ENCODE peak calls at places on chromosomes 4 and X, in nine cellular contexts. One of them, this sample, is unnamed.

GRCh38 chrX:136819026-136819425 is 38.3 kb upstream of the ARHGEF6 start:
- DNase-seq in prostate gland: no peak
- DNase-seq in HCT116: no peak
- DNase-seq in choroid plexus epithelial cell: no peak
- DNase-seq in ovary: no peak
- DNase-seq in heart left ventricle: no peak
- DNase-seq in spleen: no peak
- DNase-seq in breast epithelium: no peak
- DNase-seq in foreskin fibroblast: no peak
- DNase-seq in this sample: no peak

GRCh38 chr4:80134936-80135701 is 62.1 kb upstream of the ANTXR2 start:
- DNase-seq in HCT116: no peak
- DNase-seq in prostate gland: no peak
- DNase-seq in choroid plexus epithelial cell: peak; percentile 34
- DNase-seq in spleen: no peak
- DNase-seq in ovary: no peak
- DNase-seq in foreskin fibroblast: no peak
- DNase-seq in heart left ventricle: no peak
- DNase-seq in breast epithelium: no peak
- DNase-seq in this sample: peak; percentile 33

GRCh38 chr4:5746829-5747745 is 36.1 kb downstream of the EVC start:
- DNase-seq in spleen: no peak
- DNase-seq in prostate gland: no peak
- DNase-seq in heart left ventricle: no peak
- DNase-seq in foreskin fibroblast: peak; percentile 73
- DNase-seq in choroid plexus epithelial cell: peak; percentile 51
- DNase-seq in breast epithelium: no peak
- DNase-seq in HCT116: no peak
- DNase-seq in ovary: no peak
- DNase-seq in this sample: peak; percentile 35

GRCh38 chr4:118835896-118836762 is at the start of gene SEC24D:
- DNase-seq in foreskin fibroblast: peak; percentile 97
- DNase-seq in choroid plexus epithelial cell: peak; percentile 89
- DNase-seq in spleen: peak; percentile 97
- DNase-seq in ovary: peak; percentile 89
- DNase-seq in HCT116: peak; percentile 50
- DNase-seq in breast epithelium: peak; percentile 77
- DNase-seq in prostate gland: peak; percentile 80
- DNase-seq in heart left ventricle: peak; percentile 89
- DNase-seq in this sample: peak; percentile 63

GRCh38 chr4:113028074-113028473 is 21.4 kb upstream of the ANK2 start:
- DNase-seq in HCT116: no peak
- DNase-seq in heart left ventricle: no peak
- DNase-seq in prostate gland: no peak
- DNase-seq in ovary: no peak
- DNase-seq in spleen: no peak
- DNase-seq in choroid plexus epithelial cell: no peak
- DNase-seq in foreskin fibroblast: no peak
- DNase-seq in breast epithelium: no peak
- DNase-seq in this sample: no peak

GRCh38 chr4:139761461-139761860 is 95.8 kb downstream of the MGST2 start:
- DNase-seq in HCT116: peak; percentile 24
- DNase-seq in breast epithelium: no peak
- DNase-seq in foreskin fibroblast: peak; percentile 21
- DNase-seq in ovary: no peak
- DNase-seq in choroid plexus epithelial cell: peak; percentile 46
- DNase-seq in heart left ventricle: no peak
- DNase-seq in spleen: no peak
- DNase-seq in prostate gland: no peak
- DNase-seq in this sample: no peak

GRCh38 chr4:23584024-23584423 is 305.8 kb downstream of the PPARGC1A start:
- DNase-seq in choroid plexus epithelial cell: no peak
- DNase-seq in spleen: no peak
- DNase-seq in foreskin fibroblast: no peak
- DNase-seq in HCT116: no peak
- DNase-seq in breast epithelium: no peak
- DNase-seq in ovary: no peak
- DNase-seq in prostate gland: no peak
- DNase-seq in heart left ventricle: no peak
- DNase-seq in this sample: no peak

GRCh38 chr4:165476214-165477098 is 97.6 kb downstream of the CPE start:
- DNase-seq in spleen: no peak
- DNase-seq in foreskin fibroblast: no peak
- DNase-seq in breast epithelium: no peak
- DNase-seq in ovary: no peak
- DNase-seq in HCT116: peak; percentile 72
- DNase-seq in choroid plexus epithelial cell: peak; percentile 45
- DNase-seq in heart left ventricle: no peak
- DNase-seq in prostate gland: no peak
- DNase-seq in this sample: no peak

GRCh38 chr4:15457401-15458201 is 12.1 kb upstream of the CC2D2A start:
- DNase-seq in spleen: no peak
- DNase-seq in heart left ventricle: no peak
- DNase-seq in choroid plexus epithelial cell: peak; percentile 84
- DNase-seq in breast epithelium: no peak
- DNase-seq in prostate gland: no peak
- DNase-seq in ovary: no peak
- DNase-seq in foreskin fibroblast: peak; percentile 77
- DNase-seq in HCT116: no peak
- DNase-seq in this sample: peak; percentile 19

GRCh38 chrX:150536455-150537116 is 31.8 kb upstream of the MTM1 start:
- DNase-seq in HCT116: peak; percentile 3
- DNase-seq in choroid plexus epithelial cell: no peak
- DNase-seq in foreskin fibroblast: no peak
- DNase-seq in ovary: no peak
- DNase-seq in breast epithelium: no peak
- DNase-seq in spleen: no peak
- DNase-seq in heart left ventricle: no peak
- DNase-seq in prostate gland: no peak
- DNase-seq in this sample: no peak

GRCh38 chr4:101277661-101278060 is 69.7 kb downstream of the PPP3CA start:
- DNase-seq in choroid plexus epithelial cell: peak; percentile 72
- DNase-seq in HCT116: no peak
- DNase-seq in spleen: no peak
- DNase-seq in foreskin fibroblast: peak; percentile 62
- DNase-seq in ovary: no peak
- DNase-seq in prostate gland: no peak
- DNase-seq in breast epithelium: no peak
- DNase-seq in heart left ventricle: no peak
- DNase-seq in this sample: no peak

DNA sequence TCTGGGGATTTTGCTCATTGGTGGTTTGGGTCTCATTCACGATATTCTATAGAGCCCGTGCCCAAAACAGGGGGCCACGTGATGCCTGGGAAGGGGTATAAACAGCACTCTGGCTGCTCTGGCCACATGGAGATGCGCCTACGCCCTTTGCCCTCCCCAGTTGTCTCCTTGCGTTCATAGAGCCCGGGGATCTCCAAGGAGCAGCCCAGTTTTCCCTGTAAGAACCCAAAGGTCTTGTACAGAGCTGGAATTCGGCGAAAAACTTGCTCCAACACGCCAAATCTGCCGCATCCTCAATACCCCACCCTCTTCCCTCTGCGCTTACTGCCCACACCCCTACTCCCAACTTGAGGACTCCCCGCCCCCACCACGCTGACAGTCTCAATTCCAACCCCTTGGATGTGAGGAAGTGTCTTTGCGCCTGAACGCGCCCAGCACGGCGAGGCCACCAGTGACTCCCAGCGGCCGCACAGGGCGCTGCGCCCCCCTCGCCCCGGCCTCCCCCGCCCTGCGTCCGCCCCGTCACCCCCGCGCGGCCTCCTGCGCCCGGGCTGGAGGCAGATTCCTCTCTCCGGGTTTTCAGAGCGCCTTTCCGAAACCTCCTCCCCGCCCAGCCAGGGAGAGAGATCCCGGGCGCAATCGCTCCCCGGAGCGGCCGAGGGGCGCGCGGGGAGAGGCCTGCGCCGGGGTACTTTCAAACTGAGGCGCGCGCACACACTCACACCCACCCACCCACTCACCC is at the start of gene NHS:
- DNase-seq in foreskin fibroblast: peak; percentile 90
- DNase-seq in prostate gland: peak; percentile 50
- DNase-seq in spleen: peak; percentile 71
- DNase-seq in choroid plexus epithelial cell: peak; percentile 70
- DNase-seq in HCT116: peak; percentile 61
- DNase-seq in ovary: peak; percentile 80
- DNase-seq in breast epithelium: peak; percentile 58
- DNase-seq in heart left ventricle: peak; percentile 61
- DNase-seq in this sample: no peak
- H3K4me3 ChIP-seq in foreskin fibroblast: peak within 1 kb of the TSS; percentile 82
- H3K4me3 ChIP-seq in prostate gland: peak within 1 kb of the TSS; percentile 38
- H3K4me3 ChIP-seq in spleen: peak within 1 kb of the TSS; percentile 35
- H3K4me3 ChIP-seq in choroid plexus epithelial cell: peak within 1 kb of the TSS; percentile 60
- H3K4me3 ChIP-seq in HCT116: peak within 1 kb of the TSS; percentile 65
- H3K4me3 ChIP-seq in ovary: peak within 1 kb of the TSS; percentile 58
- H3K4me3 ChIP-seq in breast epithelium: peak within 1 kb of the TSS; percentile 62
- H3K4me3 ChIP-seq in heart left ventricle: peak within 1 kb of the TSS; percentile 52
- H3K4me3 ChIP-seq in this sample: peak within 1 kb of the TSS; percentile 55

GRCh38 chr4:82452026-82452425 is 21.6 kb downstream of the ENOPH1 start:
- DNase-seq in ovary: no peak
- DNase-seq in spleen: no peak
- DNase-seq in choroid plexus epithelial cell: no peak
- DNase-seq in heart left ventricle: no peak
- DNase-seq in prostate gland: no peak
- DNase-seq in HCT116: no peak
- DNase-seq in breast epithelium: no peak
- DNase-seq in foreskin fibroblast: no peak
- DNase-seq in this sample: no peak
- TF ChIP-seq CTCF in ovary: no peak
- TF ChIP-seq CTCF in spleen: no peak
- TF ChIP-seq CTCF in choroid plexus epithelial cell: no peak
- TF ChIP-seq CTCF in heart left ventricle: no peak
- TF ChIP-seq CTCF in prostate gland: no peak
- TF ChIP-seq CTCF in HCT116: no peak
- TF ChIP-seq CTCF in breast epithelium: no peak
- TF ChIP-seq CTCF in foreskin fibroblast: no peak
- TF ChIP-seq CTCF in this sample: no peak

GRCh38 chr4:163495900-163496299 is 1.4 kb downstream of the TMA16 start:
- DNase-seq in choroid plexus epithelial cell: no peak
- DNase-seq in HCT116: no peak
- DNase-seq in ovary: no peak
- DNase-seq in heart left ventricle: no peak
- DNase-seq in breast epithelium: no peak
- DNase-seq in foreskin fibroblast: no peak
- DNase-seq in spleen: no peak
- DNase-seq in prostate gland: no peak
- DNase-seq in this sample: no peak
- H3K4me3 ChIP-seq in choroid plexus epithelial cell: peak overlapping the region; percentile 92
- H3K4me3 ChIP-seq in HCT116: peak overlapping the region; percentile 95
- H3K4me3 ChIP-seq in ovary: no peak overlapping the region
- H3K4me3 ChIP-seq in heart left ventricle: no peak overlapping the region
- H3K4me3 ChIP-seq in breast epithelium: peak overlapping the region; percentile 78
- H3K4me3 ChIP-seq in foreskin fibroblast: peak overlapping the region; percentile 84
- H3K4me3 ChIP-seq in spleen: peak overlapping the region; percentile 96
- H3K4me3 ChIP-seq in prostate gland: no peak overlapping the region
- H3K4me3 ChIP-seq in this sample: peak overlapping the region; percentile 68

DNA sequence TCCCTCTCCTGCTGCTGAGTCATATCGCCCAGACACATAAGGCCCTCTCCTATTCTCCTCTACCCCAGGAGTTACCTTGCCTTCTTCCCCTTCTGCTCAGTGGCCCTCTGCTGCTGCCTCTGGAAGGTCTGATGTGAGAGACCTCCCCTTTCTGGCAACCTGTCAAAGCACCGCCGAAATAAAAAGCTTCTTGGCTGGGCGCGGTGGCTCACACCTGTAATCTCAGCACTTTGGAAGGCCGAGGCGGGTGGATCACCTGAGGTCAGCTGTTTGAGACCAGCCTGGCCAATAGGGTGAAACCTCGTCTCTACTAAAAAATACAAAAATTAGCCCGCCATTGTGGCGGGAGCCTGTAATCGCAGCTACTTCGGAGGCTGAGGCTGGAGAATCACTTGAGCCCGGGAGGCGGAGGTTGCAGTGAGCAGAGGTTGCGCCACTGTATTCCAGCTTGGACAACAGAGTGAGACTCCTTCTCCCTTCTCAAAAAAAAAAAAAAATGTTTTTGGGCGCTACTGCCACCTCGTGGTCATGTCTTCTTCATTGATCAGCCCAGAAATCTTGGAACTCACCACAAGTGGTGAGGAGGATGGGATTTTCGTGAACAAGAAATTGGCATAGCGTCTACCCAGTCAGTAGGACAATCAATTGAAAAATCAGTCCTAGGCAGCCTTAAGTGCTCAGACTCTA is 8.6 kb upstream of the ZXDA start:
- DNase-seq in foreskin fibroblast: peak; percentile 55
- DNase-seq in heart left ventricle: peak; percentile 10
- DNase-seq in ovary: no peak
- DNase-seq in breast epithelium: no peak
- DNase-seq in spleen: no peak
- DNase-seq in prostate gland: no peak
- DNase-seq in choroid plexus epithelial cell: peak; percentile 46
- DNase-seq in HCT116: peak; percentile 26
- DNase-seq in this sample: no peak
- TF ChIP-seq CTCF in foreskin fibroblast: peak; percentile 33
- TF ChIP-seq CTCF in heart left ventricle: peak; percentile 53
- TF ChIP-seq CTCF in ovary: no peak
- TF ChIP-seq CTCF in breast epithelium: peak; percentile 30
- TF ChIP-seq CTCF in spleen: peak; percentile 50
- TF ChIP-seq CTCF in prostate gland: peak; percentile 33
- TF ChIP-seq CTCF in choroid plexus epithelial cell: peak; percentile 57
- TF ChIP-seq CTCF in HCT116: peak; percentile 41
- TF ChIP-seq CTCF in this sample: peak; percentile 35

DNA sequence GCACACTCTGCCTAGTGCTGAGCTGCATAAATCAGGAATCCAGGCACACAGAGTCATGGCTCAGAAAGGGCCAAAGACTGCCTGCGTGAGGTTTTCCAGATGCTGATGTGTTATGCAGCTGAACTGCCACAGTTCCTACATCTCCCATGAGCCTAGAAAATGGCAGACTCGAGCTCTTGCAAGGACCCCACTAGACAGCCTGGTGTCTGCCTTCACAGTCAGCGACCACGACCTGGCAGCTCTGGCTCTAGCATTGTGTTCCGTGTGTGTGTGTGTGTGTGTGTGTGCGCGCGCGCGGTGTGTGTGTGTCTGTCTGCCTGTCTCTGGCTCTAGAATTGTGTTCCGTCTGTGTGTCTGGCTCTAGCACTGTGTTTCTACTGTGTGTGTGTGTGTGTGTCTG is 203.6 kb upstream of the AGTR2 start:
- DNase-seq in prostate gland: no peak
- DNase-seq in choroid plexus epithelial cell: no peak
- DNase-seq in foreskin fibroblast: no peak
- DNase-seq in heart left ventricle: no peak
- DNase-seq in HCT116: no peak
- DNase-seq in ovary: no peak
- DNase-seq in spleen: no peak
- DNase-seq in breast epithelium: no peak
- DNase-seq in this sample: no peak
- H3K4me3 ChIP-seq in prostate gland: no peak overlapping the region
- H3K4me3 ChIP-seq in choroid plexus epithelial cell: no peak overlapping the region
- H3K4me3 ChIP-seq in foreskin fibroblast: no peak overlapping the region
- H3K4me3 ChIP-seq in heart left ventricle: no peak overlapping the region
- H3K4me3 ChIP-seq in HCT116: no peak overlapping the region
- H3K4me3 ChIP-seq in ovary: no peak overlapping the region
- H3K4me3 ChIP-seq in spleen: no peak overlapping the region
- H3K4me3 ChIP-seq in breast epithelium: no peak overlapping the region
- H3K4me3 ChIP-seq in this sample: no peak overlapping the region